ENCODE peak calls at places on chromosomes 6 and 20, in five cellular contexts. E is cerebellar cortex; B is fibroblast of pulmonary artery; P is activated CD4-positive, alpha-beta T cell treated with anti-CD3 and anti-CD28 coated beads for 1 hour; X is brain microvascular endothelial cell. K is an unnamed sample.

GRCh38 chr20:11266571-11266970 is 592.8 kb upstream of the JAG1 start:
- DNase-seq in E (no peak), B (no peak), P (no peak), X (no peak), K (peak)

GRCh38 chr6:157726892-157727628 is 96.0 kb upstream of the SNX9 start:
- DNase-seq in E (peak), B (no peak), P (no peak), X (no peak), K (peak)

GRCh38 chr6:96836579-96837137 is 619 bp downstream of the GPR63 start:
- DNase-seq in E (peak), B (peak), P (no peak), X (peak), K (peak)

GRCh38 chr6:156953478-156954146 is 176.4 kb downstream of the ARID1B start:
- DNase-seq in E (peak), B (peak), P (no peak), X (peak), K (peak)

GRCh38 chr20:24808616-24809015 is 140.5 kb upstream of the CST7 start:
- DNase-seq in E (no peak), B (no peak), P (no peak), X (no peak), K (no peak)

GRCh38 chr6:113414511-113414910 is 442.6 kb upstream of the MARCKS start:
- DNase-seq in E (peak), B (peak), P (no peak), X (peak), K (peak)

GRCh38 chr20:25259788-25260254 is 11.9 kb downstream of the PYGB start:
- DNase-seq in E (no peak), B (no peak), P (no peak), X (no peak), K (no peak)

GRCh38 chr6:73515204-73516101 is 5.4 kb downstream of the EEF1A1 start:
- DNase-seq in E (peak), B (peak), P (peak), X (no peak), K (peak)

GRCh38 chr6:121932071-121933009 is 467.1 kb upstream of the HSF2 start:
- DNase-seq in E (peak), B (peak), P (no peak), X (peak), K (peak)

GRCh38 chr6:52801188-52801841 is 2.3 kb downstream of the GSTA1 start:
- DNase-seq in E (no peak), B (no peak), P (no peak), X (no peak), K (no peak)

GRCh38 chr20:36768768-36769430 is 4.7 kb downstream of the DSN1 start:
- DNase-seq in E (no peak), B (no peak), P (no peak), X (no peak), K (peak)

GRCh38 chr20:19812696-19813095 is 54.6 kb downstream of the RIN2 start:
- DNase-seq in E (no peak), B (no peak), P (no peak), X (no peak), K (peak)

GRCh38 chr20:15375836-15376235 is 1038.4 kb upstream of the FLRT3 start:
- DNase-seq in E (no peak), B (no peak), P (no peak), X (no peak), K (no peak)

GRCh38 chr6:3879194-3879952 is 30.2 kb downstream of the FAM50B start:
- DNase-seq in E (no peak), B (no peak), P (no peak), X (no peak), K (no peak)

GRCh38 chr6:66986940-66987339 is 1279.9 kb upstream of the EYS start:
- DNase-seq in E (no peak), B (no peak), P (no peak), X (no peak), K (no peak)

GRCh38 chr6:81228912-81229540 is 523.5 kb downstream of the TENT5A start:
- DNase-seq in E (no peak), B (peak), P (no peak), X (peak), K (no peak)

GRCh38 chr6:33620158-33620583 is 951 bp upstream of the ITPR3 start:
- DNase-seq in E (no peak), B (no peak), P (no peak), X (no peak), K (peak)

GRCh38 chr6:120157873-120158272 is 808.3 kb upstream of the MAN1A1 start:
- DNase-seq in E (no peak), B (no peak), P (no peak), X (no peak), K (no peak)

GRCh38 chr6:46095251-46095650 is 34.5 kb upstream of the ENPP4 start:
- DNase-seq in E (no peak), B (no peak), P (no peak), X (no peak), K (no peak)

GRCh38 chr20:56986931-56987720 is 279.3 kb downstream of the BMP7 start:
- DNase-seq in E (no peak), B (no peak), P (no peak), X (peak), K (no peak)

GRCh38 chr6:44006872-44007303 is 120.4 kb downstream of the MRPL14 start:
- DNase-seq in E (no peak), B (no peak), P (no peak), X (no peak), K (no peak)

GRCh38 chr20:32479012-32479411 is 106.1 kb downstream of the NOL4L start:
- DNase-seq in E (no peak), B (no peak), P (no peak), X (no peak), K (no peak)

GRCh38 chr6:136736281-136736960 is 55.9 kb downstream of the MAP3K5 start:
- DNase-seq in E (no peak), B (no peak), P (no peak), X (no peak), K (peak)

GRCh38 chr6:167748046-167748445 is 78.7 kb upstream of the AFDN start:
- DNase-seq in E (no peak), B (no peak), P (no peak), X (no peak), K (no peak)

GRCh38 chr20:62606551-62607201 is 35.6 kb upstream of the SLCO4A1 start:
- DNase-seq in E (no peak), B (peak), P (no peak), X (no peak), K (no peak)

GRCh38 chr20:52985687-52986086 is 13.5 kb downstream of the TSHZ2 start:
- DNase-seq in E (no peak), B (no peak), P (no peak), X (no peak), K (no peak)

GRCh38 chr20:42095221-42095620 is 477.0 kb upstream of the CHD6 start:
- DNase-seq in E (no peak), B (no peak), P (no peak), X (no peak), K (no peak)

GRCh38 chr20:64109390-64109747 is 2.0 kb upstream of the NPBWR2 start:
- DNase-seq in E (no peak), B (no peak), P (no peak), X (no peak), K (no peak)

GRCh38 chr6:42547407-42548329 is 16.2 kb upstream of the UBR2 start:
- DNase-seq in E (peak), B (peak), P (peak), X (peak), K (peak)

GRCh38 chr6:33199687-33200233 is 705 bp downstream of the RXRB start:
- DNase-seq in E (peak), B (peak), P (peak), X (peak), K (peak)

GRCh38 chr6:12331951-12332749 is 42.0 kb downstream of the EDN1 start:
- DNase-seq in E (no peak), B (peak), P (no peak), X (no peak), K (no peak)

GRCh38 chr20:25987073-25987927 is 290.6 kb upstream of the ZNF337 start:
- DNase-seq in E (peak), B (peak), P (peak), X (peak), K (peak)

GRCh38 chr20:958936-959815 is 42.9 kb downstream of the RSPO4 start:
- DNase-seq in E (no peak), B (no peak), P (no peak), X (no peak), K (no peak)

GRCh38 chr6:2460216-2460734 is 214.9 kb upstream of the GMDS start:
- DNase-seq in E (no peak), B (no peak), P (no peak), X (no peak), K (no peak)

GRCh38 chr6:170433163-170434095 is 119.7 kb downstream of the PSMB1 start:
- DNase-seq in E (no peak), B (no peak), P (no peak), X (no peak), K (no peak)

GRCh38 chr20:57658447-57659130 is 38.4 kb upstream of the ZBP1 start:
- DNase-seq in E (no peak), B (no peak), P (peak), X (no peak), K (no peak)

GRCh38 chr20:13008761-13009681 is at the start of gene SPTLC3:
- DNase-seq in E (no peak), B (peak), P (no peak), X (peak), K (peak)

K was measured in endothelial cell of umbilical vein.